ENCODE peak calls at places on chromosomes 6 and 20, in four cellular contexts. R is tibial nerve, N is HepG2, F is right cardiac atrium. J is an unnamed sample.

GRCh38 chr20:46731770-46732169 is 22.3 kb downstream of the SLC2A10 start:
- DNase-seq in R (no peak), N (no peak), F (no peak), J (no peak)

GRCh38 chr6:144753023-144753705 is 468.0 kb downstream of the UTRN start:
- DNase-seq in R (no peak), N (no peak), F (no peak), J (no peak)

GRCh38 chr6:5082487-5083306 is 2.4 kb upstream of the PPP1R3G start:
- DNase-seq in R (no peak), N (peak; percentile 87), F (peak; percentile 73), J (no peak)

GRCh38 chr6:15698474-15698873 is 35.6 kb upstream of the DTNBP1 start:
- DNase-seq in R (no peak), N (no peak), F (no peak), J (no peak)

GRCh38 chr20:24755411-24755922 is 193.6 kb upstream of the CST7 start:
- DNase-seq in R (no peak), N (peak; percentile 92), F (no peak), J (no peak)

GRCh38 chr6:170072246-170072645 is 218.6 kb downstream of the DLL1 start:
- DNase-seq in R (no peak), N (no peak), F (no peak), J (no peak)

GRCh38 chr20:53793783-53794383 is 200.2 kb upstream of the ZNF217 start:
- DNase-seq in R (no peak), N (no peak), F (no peak), J (no peak)

GRCh38 chr20:24935786-24936525 is 13.1 kb upstream of the CST7 start:
- DNase-seq in R (no peak), N (no peak), F (no peak), J (no peak)

GRCh38 chr6:45808041-45808440 is 207.6 kb downstream of the CLIC5 start:
- DNase-seq in R (no peak), N (no peak), F (no peak), J (no peak)

GRCh38 chr20:37254114-37254878 is 7.3 kb downstream of the GHRH start:
- DNase-seq in R (no peak), N (no peak), F (no peak), J (no peak)

GRCh38 chr6:63935732-63936131 is 300.1 kb downstream of the PHF3 start:
- DNase-seq in R (no peak), N (no peak), F (no peak), J (no peak)
- H3K27ac ChIP-seq in R (no peak overlapping the region), N (no peak overlapping the region), F (no peak overlapping the region), J (no peak overlapping the region)

GRCh38 chr6:1950631-1951030 is 294.8 kb downstream of the GMDS start:
- DNase-seq in R (no peak), N (no peak), F (no peak), J (no peak)
- H3K27ac ChIP-seq in R (no peak overlapping the region), N (no peak overlapping the region), F (no peak overlapping the region), J (no peak overlapping the region)

DNA sequence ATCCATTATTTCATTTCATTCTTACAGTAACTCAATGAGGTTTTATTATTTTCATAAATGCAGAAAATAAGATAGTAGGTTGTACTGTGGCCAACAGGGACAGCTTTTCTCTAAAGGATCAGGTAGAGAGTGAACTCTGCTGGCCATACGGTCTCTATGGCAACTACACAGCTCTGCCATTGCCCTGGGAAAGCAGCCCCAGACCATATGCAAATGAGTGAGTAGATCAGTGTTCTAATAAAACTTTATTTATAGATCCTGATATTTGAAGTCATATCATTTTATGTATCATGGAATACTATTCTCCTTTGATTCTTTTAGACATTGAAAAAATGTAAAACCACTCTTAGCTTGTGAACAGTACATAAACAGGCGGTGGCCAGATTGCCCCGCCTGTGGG is 192.5 kb upstream of the RREB1 start:
- DNase-seq in R (no peak), N (no peak), F (no peak), J (peak; percentile 67)
- H3K27ac ChIP-seq in R (peak overlapping the region; percentile 80), N (no peak overlapping the region), F (peak overlapping the region; percentile 92), J (peak overlapping the region; percentile 97)

GRCh38 chr6:163474581-163474980 is 60.1 kb downstream of the QKI start:
- DNase-seq in R (no peak), N (no peak), F (no peak), J (no peak)
- H3K27ac ChIP-seq in R (no peak overlapping the region), N (no peak overlapping the region), F (no peak overlapping the region), J (no peak overlapping the region)

GRCh38 chr20:44138859-44139258 is 48.1 kb downstream of the JPH2 start:
- DNase-seq in R (no peak), N (no peak), F (no peak), J (no peak)

GRCh38 chr20:44136579-44136978 is 50.4 kb downstream of the JPH2 start:
- DNase-seq in R (no peak), N (no peak), F (no peak), J (no peak)

GRCh38 chr20:44134897-44135810 is 51.8 kb downstream of the JPH2 start:
- DNase-seq in R (no peak), N (no peak), F (no peak), J (no peak)

GRCh38 chr20:44135811-44136204 is 51.2 kb downstream of the JPH2 start:
- DNase-seq in R (no peak), N (no peak), F (no peak), J (no peak)

DNA sequence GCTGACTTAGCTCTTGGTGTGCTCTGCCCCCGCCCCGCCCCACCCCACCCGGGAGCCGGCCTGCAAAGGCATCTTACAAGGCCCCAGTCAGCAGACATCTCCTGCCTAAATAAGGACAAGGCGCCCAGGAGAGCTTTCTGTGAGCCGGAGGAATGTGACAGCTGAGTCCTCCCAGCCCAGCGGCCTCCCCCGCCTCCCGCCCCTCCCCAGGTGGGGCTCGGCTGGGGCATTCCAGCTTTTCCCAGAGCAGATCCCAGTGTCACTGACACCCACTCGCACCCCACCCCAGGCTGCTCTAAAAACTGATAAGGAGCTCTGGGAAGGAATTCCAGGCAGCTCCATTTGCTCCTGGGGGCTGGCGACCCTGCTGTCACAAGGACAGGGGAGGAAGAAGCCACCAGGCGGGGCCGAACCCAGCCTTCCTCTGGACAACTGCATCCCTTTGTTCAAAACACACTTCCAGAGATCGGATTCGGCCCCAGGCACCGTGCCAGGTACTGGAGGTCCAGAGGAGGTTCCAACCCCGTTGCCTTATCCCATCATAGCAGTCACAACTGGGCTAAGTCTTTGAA is 49.7 kb downstream of the JPH2 start:
- DNase-seq in R (no peak), N (no peak), F (peak; percentile 84), J (no peak)
- H3K27ac ChIP-seq in R (peak overlapping the region; percentile 8), N (no peak overlapping the region), F (peak overlapping the region; percentile 93), J (no peak overlapping the region)

GRCh38 chr20:17541996-17542395 is 10.8 kb upstream of the BFSP1 start:
- DNase-seq in R (no peak), N (no peak), F (no peak), J (no peak)

GRCh38 chr20:17542481-17542880 is 11.3 kb upstream of the BFSP1 start:
- DNase-seq in R (no peak), N (no peak), F (no peak), J (no peak)

GRCh38 chr20:17543531-17543961 is 12.4 kb upstream of the BFSP1 start:
- DNase-seq in R (no peak), N (no peak), F (no peak), J (no peak)

GRCh38 chr20:17542993-17543412 is 11.8 kb upstream of the BFSP1 start:
- DNase-seq in R (no peak), N (no peak), F (no peak), J (no peak)

GRCh38 chr20:17545127-17545526 is 13.9 kb upstream of the BFSP1 start:
- DNase-seq in R (no peak), N (no peak), F (no peak), J (no peak)
- H3K27ac ChIP-seq in R (no peak overlapping the region), N (no peak overlapping the region), F (no peak overlapping the region), J (no peak overlapping the region)

DNA sequence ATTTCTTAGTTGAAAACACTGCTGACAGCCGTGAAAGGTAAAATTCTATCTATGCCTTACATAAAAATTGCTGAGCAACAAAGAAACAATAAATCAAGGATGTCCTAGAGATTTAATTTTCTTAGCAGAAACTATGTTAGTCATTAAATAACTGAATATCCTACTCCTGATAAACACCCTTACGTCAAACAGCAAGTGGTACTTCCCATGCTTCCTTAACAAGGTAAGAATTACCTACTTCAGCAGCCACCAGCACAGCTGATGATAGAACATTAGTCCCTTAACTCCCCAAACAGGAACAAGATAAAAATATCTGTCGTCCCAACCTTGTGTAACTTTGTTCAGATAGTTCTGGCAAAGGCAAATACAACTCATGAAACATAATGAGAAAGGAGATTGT is 8.7 kb downstream of the SERPINB6 start:
- DNase-seq in R (no peak), N (no peak), F (no peak), J (no peak)
- H3K27ac ChIP-seq in R (peak overlapping the region; percentile 66), N (no peak overlapping the region), F (no peak overlapping the region), J (no peak overlapping the region)